ENCODE peak calls at places on chromosome X, in four cellular contexts. One of them, this sample, is unnamed.

GRCh38 chrX:8815460-8816065 is 14.4 kb upstream of the FAM9A start:
- DNase-seq in body of pancreas: no peak
- DNase-seq in NT2/D1: peak; percentile 48
- DNase-seq in mammary epithelial cell: peak; percentile 33
- DNase-seq in this sample: peak; percentile 54

GRCh38 chrX:105876658-105877057 is 54.3 kb downstream of the NRK start:
- DNase-seq in body of pancreas: no peak
- DNase-seq in NT2/D1: peak; percentile 5
- DNase-seq in mammary epithelial cell: peak; percentile 26
- DNase-seq in this sample: peak; percentile 7

GRCh38 chrX:11264925-11265324 is 28.3 kb upstream of the AMELX start:
- DNase-seq in NT2/D1: no peak
- DNase-seq in mammary epithelial cell: no peak
- DNase-seq in body of pancreas: no peak
- DNase-seq in this sample: no peak

GRCh38 chrX:20968996-20969395 is 405.2 kb upstream of the CNKSR2 start:
- DNase-seq in NT2/D1: no peak
- DNase-seq in mammary epithelial cell: peak; percentile 56
- DNase-seq in body of pancreas: no peak
- DNase-seq in this sample: no peak

GRCh38 chrX:41334866-41335589 is 1.1 kb downstream of the DDX3X start:
- DNase-seq in NT2/D1: no peak
- DNase-seq in body of pancreas: peak; percentile 45
- DNase-seq in mammary epithelial cell: peak; percentile 60
- DNase-seq in this sample: no peak

GRCh38 chrX:80747832-80748231 is 61.8 kb downstream of the BRWD3 start:
- DNase-seq in body of pancreas: no peak
- DNase-seq in NT2/D1: no peak
- DNase-seq in mammary epithelial cell: peak; percentile 46
- DNase-seq in this sample: no peak

GRCh38 chrX:16711219-16712115 is 1.0 kb downstream of the CTPS2 start:
- DNase-seq in body of pancreas: no peak
- DNase-seq in NT2/D1: no peak
- DNase-seq in mammary epithelial cell: no peak
- DNase-seq in this sample: peak; percentile 46

GRCh38 chrX:43467608-43468234 is 188.4 kb upstream of the MAOA start:
- DNase-seq in NT2/D1: no peak
- DNase-seq in body of pancreas: no peak
- DNase-seq in mammary epithelial cell: no peak
- DNase-seq in this sample: no peak

GRCh38 chrX:10506781-10507180 is 113.6 kb downstream of the MID1 start:
- DNase-seq in body of pancreas: no peak
- DNase-seq in NT2/D1: no peak
- DNase-seq in mammary epithelial cell: no peak
- DNase-seq in this sample: no peak

GRCh38 chrX:24981030-24981429 is 34.7 kb downstream of the ARX start:
- DNase-seq in body of pancreas: no peak
- DNase-seq in mammary epithelial cell: peak; percentile 11
- DNase-seq in NT2/D1: no peak
- DNase-seq in this sample: no peak

GRCh38 chrX:99572711-99573110 is 837.4 kb downstream of the PCDH19 start:
- DNase-seq in body of pancreas: no peak
- DNase-seq in NT2/D1: no peak
- DNase-seq in mammary epithelial cell: no peak
- DNase-seq in this sample: no peak

GRCh38 chrX:2863646-2864045 is 34.9 kb downstream of the GYG2 start:
- DNase-seq in body of pancreas: no peak
- DNase-seq in mammary epithelial cell: peak; percentile 4
- DNase-seq in NT2/D1: peak; percentile 32
- DNase-seq in this sample: no peak

GRCh38 chrX:150200820-150201287 is 162.3 kb upstream of the MAMLD1 start:
- DNase-seq in mammary epithelial cell: peak; percentile 98
- DNase-seq in NT2/D1: no peak
- DNase-seq in body of pancreas: peak; percentile 18
- DNase-seq in this sample: no peak

GRCh38 chrX:39903343-39903742 is 194.4 kb downstream of the BCOR start:
- DNase-seq in NT2/D1: no peak
- DNase-seq in body of pancreas: no peak
- DNase-seq in mammary epithelial cell: peak; percentile 41
- DNase-seq in this sample: no peak

GRCh38 chrX:137742846-137743245 is 176.9 kb downstream of the ZIC3 start:
- DNase-seq in mammary epithelial cell: no peak
- DNase-seq in body of pancreas: no peak
- DNase-seq in NT2/D1: no peak
- DNase-seq in this sample: no peak

GRCh38 chrX:137748827-137749226 is 182.9 kb downstream of the ZIC3 start:
- DNase-seq in body of pancreas: no peak
- DNase-seq in NT2/D1: no peak
- DNase-seq in mammary epithelial cell: no peak
- DNase-seq in this sample: peak; percentile 47

GRCh38 chrX:137747231-137747630 is 181.3 kb downstream of the ZIC3 start:
- DNase-seq in body of pancreas: no peak
- DNase-seq in mammary epithelial cell: no peak
- DNase-seq in NT2/D1: peak; percentile 66
- DNase-seq in this sample: no peak

GRCh38 chrX:137746289-137746688 is 180.4 kb downstream of the ZIC3 start:
- DNase-seq in mammary epithelial cell: no peak
- DNase-seq in NT2/D1: no peak
- DNase-seq in body of pancreas: no peak
- DNase-seq in this sample: no peak

GRCh38 chrX:137743414-137743813 is 177.5 kb downstream of the ZIC3 start:
- DNase-seq in body of pancreas: no peak
- DNase-seq in NT2/D1: no peak
- DNase-seq in mammary epithelial cell: no peak
- DNase-seq in this sample: no peak
- H3K27me3 ChIP-seq in body of pancreas: no peaks in the 10 kb centered on the region
- H3K27me3 ChIP-seq in NT2/D1: no peaks in the 10 kb centered on the region
- H3K27me3 ChIP-seq in mammary epithelial cell: no peaks in the 10 kb centered on the region
- H3K27me3 ChIP-seq in this sample: no peaks in the 10 kb centered on the region

GRCh38 chrX:1392376-1393130 is 640 bp upstream of the SLC25A6 start:
- DNase-seq in body of pancreas: peak; percentile 76
- DNase-seq in NT2/D1: no peak
- DNase-seq in mammary epithelial cell: peak; percentile 69
- DNase-seq in this sample: peak; percentile 78
- H3K4me1 ChIP-seq in body of pancreas: peaks cover 39% of the 10 kb centered on the region
- H3K4me1 ChIP-seq in NT2/D1: peaks cover 33% of the 10 kb centered on the region
- H3K4me1 ChIP-seq in mammary epithelial cell: peaks cover 24% of the 10 kb centered on the region
- H3K4me1 ChIP-seq in this sample: peaks cover 7% of the 10 kb centered on the region

DNA sequence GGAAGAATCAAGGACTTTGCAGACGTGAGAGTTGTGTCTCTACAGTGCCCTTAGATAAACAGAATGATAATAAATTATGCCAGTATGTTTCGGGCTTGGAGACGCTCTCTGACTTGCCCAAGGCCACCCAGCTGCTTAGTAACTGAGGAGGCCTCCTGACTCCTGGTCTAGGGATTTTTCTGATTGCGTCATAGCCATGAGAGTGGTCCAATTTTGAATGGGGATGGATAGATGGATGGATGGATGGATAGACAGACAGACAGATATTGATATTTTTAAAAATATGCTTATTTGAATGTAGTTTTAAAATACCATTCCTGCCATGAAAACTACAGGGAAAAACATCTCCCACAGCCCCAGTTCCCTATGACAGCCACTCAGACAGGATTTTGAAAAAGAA is 15.5 kb downstream of the ARHGAP36 start:
- DNase-seq in mammary epithelial cell: no peak
- DNase-seq in body of pancreas: no peak
- DNase-seq in NT2/D1: no peak
- DNase-seq in this sample: no peak
- H3K27me3 ChIP-seq in mammary epithelial cell: peaks cover 4% of the 10 kb centered on the region
- H3K27me3 ChIP-seq in body of pancreas: no peaks in the 10 kb centered on the region
- H3K27me3 ChIP-seq in NT2/D1: peaks cover 25% of the 10 kb centered on the region
- H3K27me3 ChIP-seq in this sample: peaks cover 6% of the 10 kb centered on the region

GRCh38 chrX:130085551-130085986 is 24.7 kb downstream of the ELF4 start:
- DNase-seq in NT2/D1: no peak
- DNase-seq in body of pancreas: no peak
- DNase-seq in mammary epithelial cell: no peak
- DNase-seq in this sample: no peak
- H3K4me1 ChIP-seq in NT2/D1: peaks cover 6% of the 10 kb centered on the region
- H3K4me1 ChIP-seq in body of pancreas: no peaks in the 10 kb centered on the region
- H3K4me1 ChIP-seq in mammary epithelial cell: no peaks in the 10 kb centered on the region
- H3K4me1 ChIP-seq in this sample: peaks cover 9% of the 10 kb centered on the region

GRCh38 chrX:153921070-153921469 is 5.0 kb downstream of the ARHGAP4 start:
- DNase-seq in body of pancreas: no peak
- DNase-seq in mammary epithelial cell: no peak
- DNase-seq in NT2/D1: no peak
- DNase-seq in this sample: no peak
- H3K27me3 ChIP-seq in body of pancreas: no peaks in the 10 kb centered on the region
- H3K27me3 ChIP-seq in mammary epithelial cell: no peaks in the 10 kb centered on the region
- H3K27me3 ChIP-seq in NT2/D1: no peaks in the 10 kb centered on the region
- H3K27me3 ChIP-seq in this sample: no peaks in the 10 kb centered on the region

GRCh38 chrX:65686246-65686645 is 18.8 kb downstream of the MSN start:
- DNase-seq in mammary epithelial cell: no peak
- DNase-seq in NT2/D1: no peak
- DNase-seq in body of pancreas: no peak
- DNase-seq in this sample: no peak
- H3K4me1 ChIP-seq in mammary epithelial cell: peaks cover 42% of the 10 kb centered on the region
- H3K4me1 ChIP-seq in NT2/D1: no peaks in the 10 kb centered on the region
- H3K4me1 ChIP-seq in body of pancreas: peaks cover 4% of the 10 kb centered on the region
- H3K4me1 ChIP-seq in this sample: no peaks in the 10 kb centered on the region

DNA sequence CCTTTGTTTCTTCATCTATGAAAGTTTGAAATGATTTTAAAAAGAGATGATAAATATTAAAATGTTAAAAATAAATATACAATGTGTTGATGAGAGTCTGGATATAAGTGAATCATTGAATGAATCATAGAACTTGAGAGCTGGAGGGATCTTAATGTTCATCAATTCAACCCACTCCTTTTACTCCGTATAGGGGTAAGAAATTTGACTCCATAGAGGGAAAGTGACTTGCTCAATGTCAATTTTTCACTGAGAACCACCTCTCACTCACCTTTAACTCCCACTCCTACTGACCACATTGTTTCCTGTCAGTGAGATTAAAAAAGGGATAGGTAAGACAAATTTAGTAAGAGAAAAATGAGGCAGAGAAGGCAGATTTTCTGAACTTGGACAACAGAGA is 557.2 kb upstream of the GRIA3 start:
- DNase-seq in mammary epithelial cell: peak; percentile 73
- DNase-seq in body of pancreas: no peak
- DNase-seq in NT2/D1: no peak
- DNase-seq in this sample: no peak
- H3K27me3 ChIP-seq in mammary epithelial cell: no peaks in the 10 kb centered on the region
- H3K27me3 ChIP-seq in body of pancreas: no peaks in the 10 kb centered on the region
- H3K27me3 ChIP-seq in NT2/D1: no peaks in the 10 kb centered on the region
- H3K27me3 ChIP-seq in this sample: no peaks in the 10 kb centered on the region

GRCh38 chrX:130106071-130106470 is 4.2 kb downstream of the ELF4 start:
- DNase-seq in mammary epithelial cell: no peak
- DNase-seq in body of pancreas: no peak
- DNase-seq in NT2/D1: no peak
- DNase-seq in this sample: no peak

GRCh38 chrX:130109429-130110378 is 593 bp downstream of the ELF4 start:
- DNase-seq in mammary epithelial cell: no peak
- DNase-seq in body of pancreas: no peak
- DNase-seq in NT2/D1: no peak
- DNase-seq in this sample: peak; percentile 60

GRCh38 chrX:130111220-130111934 is 1.1 kb upstream of the ELF4 start:
- DNase-seq in NT2/D1: no peak
- DNase-seq in body of pancreas: no peak
- DNase-seq in mammary epithelial cell: peak; percentile 75
- DNase-seq in this sample: no peak

GRCh38 chrX:130110379-130111219 is at the start of gene ELF4:
- DNase-seq in body of pancreas: peak; percentile 32
- DNase-seq in NT2/D1: no peak
- DNase-seq in mammary epithelial cell: peak; percentile 78
- DNase-seq in this sample: peak; percentile 81

GRCh38 chrX:130108647-130109428 is 1.5 kb downstream of the ELF4 start:
- DNase-seq in NT2/D1: no peak
- DNase-seq in mammary epithelial cell: peak; percentile 45
- DNase-seq in body of pancreas: no peak
- DNase-seq in this sample: peak; percentile 57
- H3K4me1 ChIP-seq in NT2/D1: no peaks in the 10 kb centered on the region
- H3K4me1 ChIP-seq in mammary epithelial cell: peaks cover 6% of the 10 kb centered on the region
- H3K4me1 ChIP-seq in body of pancreas: no peaks in the 10 kb centered on the region
- H3K4me1 ChIP-seq in this sample: peaks cover 14% of the 10 kb centered on the region